ENCODE peak calls at places on chromosome 17, in eight cellular contexts. Y is prostate gland, J is GM13976, B is GM13977, P is LNCaP clone FGC, O is transverse colon, I is fibroblast of mammary gland, E is activated B cell treated with CpG ODN at 0.5 μM for 24 hours. D is an unnamed sample.

GRCh38 chr17:5630434-5630833 is 46.1 kb upstream of the NLRP1 start:
- DNase-seq in Y (no peak), J (no peak), B (no peak), P (no peak), O (no peak), I (peak; percentile 86), E (no peak), D (no peak)

GRCh38 chr17:30780343-30780742 is 44.1 kb downstream of the CRLF3 start:
- DNase-seq in Y (no peak), J (peak; percentile 37), B (peak; percentile 25), P (no peak), O (no peak), I (no peak), E (no peak), D (peak; percentile 30)

GRCh38 chr17:62981933-62982332 is 15.9 kb downstream of the TANC2 start:
- DNase-seq in Y (no peak), J (no peak), B (no peak), P (no peak), O (no peak), I (peak; percentile 56), E (no peak), D (no peak)

GRCh38 chr17:55426851-55427586 is 5.4 kb upstream of the MMD start:
- DNase-seq in Y (no peak), J (peak; percentile 51), B (peak; percentile 58), P (no peak), O (no peak), I (peak; percentile 96), E (no peak), D (peak; percentile 49)

GRCh38 chr17:38510424-38511125 is 82.3 kb downstream of the ARHGAP23 start:
- DNase-seq in Y (no peak), J (peak; percentile 54), B (peak; percentile 62), P (no peak), O (no peak), I (no peak), E (no peak), D (peak; percentile 59)

GRCh38 chr17:17362531-17362930 is 59.4 kb downstream of the NT5M start:
- DNase-seq in Y (no peak), J (no peak), B (no peak), P (no peak), O (no peak), I (no peak), E (no peak), D (no peak)

GRCh38 chr17:50772251-50772650 is 4.9 kb upstream of the ANKRD40CL start:
- DNase-seq in Y (no peak), J (peak; percentile 35), B (no peak), P (no peak), O (peak; percentile 44), I (no peak), E (no peak), D (no peak)

GRCh38 chr17:78529251-78529650 is 47.9 kb downstream of the DNAH17 start:
- DNase-seq in Y (no peak), J (no peak), B (no peak), P (no peak), O (no peak), I (no peak), E (no peak), D (no peak)

GRCh38 chr17:75808905-75809621 is 24.5 kb downstream of the UNK start:
- DNase-seq in Y (peak; percentile 24), J (peak; percentile 82), B (peak; percentile 59), P (no peak), O (no peak), I (peak; percentile 93), E (no peak), D (peak; percentile 74)

GRCh38 chr17:16492613-16493290 is 759 bp upstream of the LRRC75A start:
- DNase-seq in Y (no peak), J (no peak), B (no peak), P (no peak), O (no peak), I (no peak), E (no peak), D (no peak)

GRCh38 chr17:70168979-70169706 is at the start of gene KCNJ2:
- DNase-seq in Y (peak; percentile 90), J (peak; percentile 90), B (peak; percentile 88), P (peak; percentile 17), O (peak; percentile 91), I (peak; percentile 50), E (peak; percentile 61), D (peak; percentile 91)

GRCh38 chr17:71966459-71967313 is 154.1 kb upstream of the SOX9 start:
- DNase-seq in Y (no peak), J (no peak), B (no peak), P (no peak), O (no peak), I (no peak), E (no peak), D (no peak)

GRCh38 chr17:39670746-39671145 is 2.5 kb downstream of the PNMT start:
- DNase-seq in Y (no peak), J (no peak), B (no peak), P (no peak), O (no peak), I (no peak), E (no peak), D (no peak)

GRCh38 chr17:47622179-47622549 is 27.6 kb upstream of the KPNB1 start:
- DNase-seq in Y (no peak), J (no peak), B (no peak), P (no peak), O (no peak), I (no peak), E (no peak), D (no peak)

GRCh38 chr17:81582769-81583168 is 30.6 kb upstream of the FAAP100 start:
- DNase-seq in Y (no peak), J (no peak), B (no peak), P (no peak), O (no peak), I (no peak), E (no peak), D (no peak)

GRCh38 chr17:83067718-83068261 is 11.6 kb upstream of the METRNL start:
- DNase-seq in Y (no peak), J (no peak), B (no peak), P (no peak), O (no peak), I (no peak), E (no peak), D (no peak)

GRCh38 chr17:77690271-77691161 is 268.0 kb upstream of the TNRC6C start:
- DNase-seq in Y (no peak), J (no peak), B (peak; percentile 28), P (no peak), O (no peak), I (no peak), E (no peak), D (no peak)

GRCh38 chr17:50831430-50832064 is 3.8 kb upstream of the WFIKKN2 start:
- DNase-seq in Y (no peak), J (no peak), B (no peak), P (no peak), O (no peak), I (no peak), E (no peak), D (no peak)

GRCh38 chr17:14396542-14396941 is 95.7 kb downstream of the HS3ST3B1 start:
- DNase-seq in Y (no peak), J (no peak), B (no peak), P (no peak), O (no peak), I (peak; percentile 34), E (no peak), D (no peak)

GRCh38 chr17:14389656-14390055 is 88.8 kb downstream of the HS3ST3B1 start:
- DNase-seq in Y (no peak), J (no peak), B (no peak), P (no peak), O (no peak), I (no peak), E (no peak), D (no peak)

GRCh38 chr17:14398766-14399165 is 97.9 kb downstream of the HS3ST3B1 start:
- DNase-seq in Y (no peak), J (no peak), B (no peak), P (no peak), O (no peak), I (no peak), E (no peak), D (no peak)

GRCh38 chr17:14393723-14394122 is 92.8 kb downstream of the HS3ST3B1 start:
- DNase-seq in Y (no peak), J (no peak), B (no peak), P (no peak), O (no peak), I (no peak), E (no peak), D (no peak)

DNA sequence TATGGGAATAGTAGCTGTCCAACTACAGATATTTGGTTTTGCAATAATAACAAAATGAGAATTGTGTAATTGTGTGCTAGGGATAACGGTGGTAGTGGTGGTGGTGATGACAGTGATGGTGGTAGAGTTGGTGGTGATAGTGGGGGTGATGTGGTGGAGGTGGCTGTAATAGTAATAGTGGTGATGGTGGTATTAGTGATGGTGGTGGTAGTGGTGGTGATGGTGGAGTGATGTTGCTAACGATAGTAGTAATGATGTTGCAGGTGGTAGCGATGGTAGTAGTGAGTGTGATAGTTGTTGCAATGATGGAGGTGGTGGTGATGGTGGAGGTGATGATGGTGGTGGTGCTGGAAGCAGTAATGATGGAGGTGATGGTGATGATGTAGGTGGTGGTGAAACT is 94.4 kb downstream of the HS3ST3B1 start:
- DNase-seq in Y (no peak), J (no peak), B (no peak), P (no peak), O (no peak), I (no peak), E (no peak), D (no peak)
- TF ChIP-seq CTCF in Y (no peak), J (no peak), B (no peak), P (no peak), O (no peak), I (no peak), E (no peak), D (no peak)

DNA sequence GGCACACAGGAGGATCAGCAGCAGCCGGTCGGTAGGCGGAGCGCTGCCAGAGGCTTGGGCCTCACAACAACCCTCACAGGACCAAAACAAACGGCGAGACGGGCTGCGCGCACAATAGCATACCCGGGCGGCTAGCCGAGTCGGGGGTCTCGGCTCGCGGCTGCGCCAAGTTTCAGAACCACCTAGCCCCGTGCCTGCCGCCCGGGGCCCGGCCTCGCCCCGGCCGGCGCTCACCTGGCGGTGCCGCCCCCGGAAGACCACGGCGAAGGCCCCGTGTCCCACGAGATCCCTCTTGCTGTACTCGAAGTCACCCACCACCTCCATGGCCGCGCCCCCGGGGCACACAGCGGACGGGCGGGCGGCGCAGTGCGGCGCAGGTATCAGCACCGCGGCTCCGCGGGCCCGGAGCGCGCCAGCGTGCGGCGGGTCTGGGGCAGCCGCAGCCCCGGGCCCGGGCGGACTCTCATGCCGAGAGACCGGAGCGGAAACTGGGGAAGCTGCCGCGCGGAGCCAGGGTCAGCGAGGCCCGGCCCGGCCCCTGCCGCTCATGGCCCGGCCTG is 562 bp downstream of the ULK2 start:
- DNase-seq in Y (peak; percentile 64), J (peak; percentile 74), B (peak; percentile 68), P (no peak), O (peak; percentile 22), I (peak; percentile 57), E (peak; percentile 50), D (peak; percentile 80)
- TF ChIP-seq CTCF in Y (peak; percentile 41), J (peak; percentile 23), B (no peak), P (peak; percentile 49), O (peak; percentile 22), I (peak; percentile 35), E (no peak), D (no peak)

GRCh38 chr17:65085397-65085796 is 28.9 kb upstream of the GNA13 start:
- DNase-seq in Y (no peak), J (no peak), B (no peak), P (no peak), O (no peak), I (peak; percentile 28), E (no peak), D (no peak)
- TF ChIP-seq CTCF in Y (no peak), J (no peak), B (no peak), P (no peak), O (no peak), I (no peak), E (no peak), D (no peak)

GRCh38 chr17:44220211-44221071 is 966 bp upstream of the UBTF start:
- DNase-seq in Y (peak; percentile 40), J (peak; percentile 77), B (peak; percentile 75), P (no peak), O (peak; percentile 42), I (peak; percentile 41), E (peak; percentile 65), D (peak; percentile 82)
- TF ChIP-seq CTCF in Y (no peak), J (no peak), B (peak; percentile 7), P (no peak), O (no peak), I (no peak), E (no peak), D (no peak)

D was measured in GM20000.